ENCODE peak calls at places on chromosomes 1 and 21, in five cellular contexts. One of them, this sample, is unnamed.

GRCh38 chr21:35619184-35619583 is 441.1 kb downstream of the SETD4 start:
- DNase-seq in astrocyte: peak
- DNase-seq in Peyer's patch: no peak
- DNase-seq in cardiac muscle cell: peak
- DNase-seq in WERI-Rb-1: no peak
- DNase-seq in this sample: no peak

GRCh38 chr1:163781146-163781545 is 459.4 kb downstream of the NUF2 start:
- DNase-seq in astrocyte: no peak
- DNase-seq in Peyer's patch: no peak
- DNase-seq in cardiac muscle cell: no peak
- DNase-seq in WERI-Rb-1: no peak
- DNase-seq in this sample: no peak

GRCh38 chr21:19011448-19011847 is 607.9 kb upstream of the TMPRSS15 start:
- DNase-seq in astrocyte: no peak
- DNase-seq in Peyer's patch: no peak
- DNase-seq in cardiac muscle cell: no peak
- DNase-seq in WERI-Rb-1: no peak
- DNase-seq in this sample: no peak

GRCh38 chr1:3053366-3053980 is 15.5 kb upstream of the PRDM16 start:
- DNase-seq in astrocyte: no peak
- DNase-seq in Peyer's patch: no peak
- DNase-seq in cardiac muscle cell: no peak
- DNase-seq in WERI-Rb-1: no peak
- DNase-seq in this sample: peak

GRCh38 chr1:35851175-35851869 is 31.7 kb upstream of the AGO1 start:
- DNase-seq in astrocyte: peak
- DNase-seq in Peyer's patch: no peak
- DNase-seq in cardiac muscle cell: peak
- DNase-seq in WERI-Rb-1: no peak
- DNase-seq in this sample: no peak

GRCh38 chr1:87937774-87938173 is 609.1 kb downstream of the LMO4 start:
- DNase-seq in astrocyte: no peak
- DNase-seq in Peyer's patch: no peak
- DNase-seq in cardiac muscle cell: no peak
- DNase-seq in WERI-Rb-1: no peak
- DNase-seq in this sample: no peak

GRCh38 chr1:41280189-41281032 is 38.3 kb upstream of the SCMH1 start:
- DNase-seq in astrocyte: no peak
- DNase-seq in Peyer's patch: no peak
- DNase-seq in cardiac muscle cell: no peak
- DNase-seq in WERI-Rb-1: no peak
- DNase-seq in this sample: no peak

GRCh38 chr1:53071167-53071865 is 9.3 kb downstream of the PODN start:
- DNase-seq in astrocyte: no peak
- DNase-seq in Peyer's patch: no peak
- DNase-seq in cardiac muscle cell: no peak
- DNase-seq in WERI-Rb-1: no peak
- DNase-seq in this sample: peak

GRCh38 chr1:33234588-33234990 is 21.7 kb upstream of the ZNF362 start:
- DNase-seq in astrocyte: no peak
- DNase-seq in Peyer's patch: no peak
- DNase-seq in cardiac muscle cell: no peak
- DNase-seq in WERI-Rb-1: no peak
- DNase-seq in this sample: no peak

GRCh38 chr1:196450143-196450911 is 157.9 kb downstream of the KCNT2 start:
- DNase-seq in astrocyte: no peak
- DNase-seq in Peyer's patch: no peak
- DNase-seq in cardiac muscle cell: peak
- DNase-seq in WERI-Rb-1: no peak
- DNase-seq in this sample: no peak

GRCh38 chr1:219215477-219215876 is 41.8 kb downstream of the LYPLAL1 start:
- DNase-seq in astrocyte: no peak
- DNase-seq in Peyer's patch: no peak
- DNase-seq in cardiac muscle cell: no peak
- DNase-seq in WERI-Rb-1: no peak
- DNase-seq in this sample: no peak

GRCh38 chr1:197967066-197967465 is 49.9 kb downstream of the LHX9 start:
- DNase-seq in astrocyte: no peak
- DNase-seq in Peyer's patch: no peak
- DNase-seq in cardiac muscle cell: no peak
- DNase-seq in WERI-Rb-1: no peak
- DNase-seq in this sample: no peak

GRCh38 chr21:44534688-44535087 is 5.3 kb downstream of the KRTAP10-1 start:
- DNase-seq in astrocyte: no peak
- DNase-seq in Peyer's patch: no peak
- DNase-seq in cardiac muscle cell: no peak
- DNase-seq in WERI-Rb-1: no peak
- DNase-seq in this sample: no peak

GRCh38 chr1:201702936-201703335 is 126.0 kb upstream of the IPO9 start:
- DNase-seq in astrocyte: no peak
- DNase-seq in Peyer's patch: no peak
- DNase-seq in cardiac muscle cell: no peak
- DNase-seq in WERI-Rb-1: peak
- DNase-seq in this sample: no peak

GRCh38 chr1:30403061-30403645 is 320.2 kb downstream of the MATN1 start:
- DNase-seq in astrocyte: no peak
- DNase-seq in Peyer's patch: peak
- DNase-seq in cardiac muscle cell: no peak
- DNase-seq in WERI-Rb-1: no peak
- DNase-seq in this sample: no peak

GRCh38 chr1:94416901-94417701 is 1.1 kb upstream of the ABCD3 start:
- DNase-seq in astrocyte: peak
- DNase-seq in Peyer's patch: no peak
- DNase-seq in cardiac muscle cell: peak
- DNase-seq in WERI-Rb-1: peak
- DNase-seq in this sample: no peak

GRCh38 chr1:205344010-205344808 is 12.5 kb downstream of the KLHDC8A start:
- DNase-seq in astrocyte: no peak
- DNase-seq in Peyer's patch: peak
- DNase-seq in cardiac muscle cell: no peak
- DNase-seq in WERI-Rb-1: no peak
- DNase-seq in this sample: peak

GRCh38 chr1:212010004-212010403 is 25.4 kb downstream of the INTS7 start:
- DNase-seq in astrocyte: no peak
- DNase-seq in Peyer's patch: no peak
- DNase-seq in cardiac muscle cell: no peak
- DNase-seq in WERI-Rb-1: no peak
- DNase-seq in this sample: no peak

GRCh38 chr1:241592273-241592958 is 47.8 kb downstream of the CHML start:
- DNase-seq in astrocyte: peak
- DNase-seq in Peyer's patch: no peak
- DNase-seq in cardiac muscle cell: no peak
- DNase-seq in WERI-Rb-1: no peak
- DNase-seq in this sample: no peak

GRCh38 chr1:186094170-186094569 is 280.9 kb downstream of the TPR start:
- DNase-seq in astrocyte: peak
- DNase-seq in Peyer's patch: no peak
- DNase-seq in cardiac muscle cell: peak
- DNase-seq in WERI-Rb-1: no peak
- DNase-seq in this sample: no peak

GRCh38 chr1:110159160-110159559 is 8.9 kb downstream of the SLC6A17 start:
- DNase-seq in astrocyte: no peak
- DNase-seq in Peyer's patch: no peak
- DNase-seq in cardiac muscle cell: no peak
- DNase-seq in WERI-Rb-1: no peak
- DNase-seq in this sample: no peak

GRCh38 chr1:183610053-183610452 is 19.8 kb upstream of the NCF2 start:
- DNase-seq in astrocyte: no peak
- DNase-seq in Peyer's patch: no peak
- DNase-seq in cardiac muscle cell: no peak
- DNase-seq in WERI-Rb-1: no peak
- DNase-seq in this sample: no peak

GRCh38 chr1:189752461-189752860 is 725.2 kb downstream of the BRINP3 start:
- DNase-seq in astrocyte: peak
- DNase-seq in Peyer's patch: no peak
- DNase-seq in cardiac muscle cell: peak
- DNase-seq in WERI-Rb-1: no peak
- DNase-seq in this sample: no peak

GRCh38 chr21:44024895-44025353 is 12.8 kb downstream of the TRAPPC10 start:
- DNase-seq in astrocyte: peak
- DNase-seq in Peyer's patch: no peak
- DNase-seq in cardiac muscle cell: peak
- DNase-seq in WERI-Rb-1: no peak
- DNase-seq in this sample: peak

GRCh38 chr1:235041201-235041600 is 87.4 kb downstream of the TOMM20 start:
- DNase-seq in astrocyte: no peak
- DNase-seq in Peyer's patch: no peak
- DNase-seq in cardiac muscle cell: no peak
- DNase-seq in WERI-Rb-1: no peak
- DNase-seq in this sample: no peak

GRCh38 chr1:16992675-16993074 is 12.3 kb upstream of the MFAP2 start:
- DNase-seq in astrocyte: no peak
- DNase-seq in Peyer's patch: no peak
- DNase-seq in cardiac muscle cell: no peak
- DNase-seq in WERI-Rb-1: no peak
- DNase-seq in this sample: no peak

GRCh38 chr1:79040424-79041089 is 34.0 kb upstream of the ADGRL4 start:
- DNase-seq in astrocyte: peak
- DNase-seq in Peyer's patch: no peak
- DNase-seq in cardiac muscle cell: no peak
- DNase-seq in WERI-Rb-1: no peak
- DNase-seq in this sample: no peak

GRCh38 chr1:225940385-225941151 is 452 bp downstream of the LEFTY2 start:
- DNase-seq in astrocyte: no peak
- DNase-seq in Peyer's patch: no peak
- DNase-seq in cardiac muscle cell: peak
- DNase-seq in WERI-Rb-1: no peak
- DNase-seq in this sample: no peak

GRCh38 chr21:42218836-42219605 is at the start of gene ABCG1:
- DNase-seq in astrocyte: no peak
- DNase-seq in Peyer's patch: peak
- DNase-seq in cardiac muscle cell: peak
- DNase-seq in WERI-Rb-1: peak
- DNase-seq in this sample: no peak

GRCh38 chr1:187038789-187039188 is 210.0 kb downstream of the PLA2G4A start:
- DNase-seq in astrocyte: peak
- DNase-seq in Peyer's patch: no peak
- DNase-seq in cardiac muscle cell: peak
- DNase-seq in WERI-Rb-1: no peak
- DNase-seq in this sample: no peak

DNA sequence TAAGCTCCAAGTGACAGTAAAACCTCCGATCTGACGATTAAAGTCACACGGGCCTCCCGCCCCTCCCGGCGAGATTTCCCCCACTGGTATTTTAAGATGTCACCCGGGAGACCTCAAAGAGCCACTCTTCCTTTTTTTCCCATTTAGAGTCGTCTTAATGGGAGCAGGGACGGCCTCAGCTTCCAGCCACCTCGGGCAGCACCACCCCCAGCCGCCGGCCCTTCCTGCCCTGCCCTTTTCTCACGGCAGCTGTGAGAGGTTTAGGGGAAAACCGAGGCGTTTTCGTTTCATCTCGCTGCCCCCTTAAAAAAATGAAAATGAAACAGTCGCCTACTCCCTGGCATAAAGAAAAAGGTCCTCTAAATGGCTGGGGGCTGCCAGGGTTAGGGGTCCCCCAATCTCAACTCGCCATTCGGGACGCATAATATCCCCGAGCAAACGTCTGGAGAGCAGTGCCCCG is 1.4 kb downstream of the RUNX3 start:
- DNase-seq in astrocyte: no peak
- DNase-seq in Peyer's patch: no peak
- DNase-seq in cardiac muscle cell: no peak
- DNase-seq in WERI-Rb-1: no peak
- DNase-seq in this sample: no peak
- TF ChIP-seq CTCF in astrocyte: no peak
- TF ChIP-seq CTCF in Peyer's patch: no peak
- TF ChIP-seq CTCF in cardiac muscle cell: no peak
- TF ChIP-seq CTCF in WERI-Rb-1: no peak
- TF ChIP-seq CTCF in this sample: no peak

GRCh38 chr1:157487430-157487829 is 64.9 kb downstream of the FCRL5 start:
- DNase-seq in astrocyte: no peak
- DNase-seq in Peyer's patch: no peak
- DNase-seq in cardiac muscle cell: no peak
- DNase-seq in WERI-Rb-1: no peak
- DNase-seq in this sample: no peak

GRCh38 chr1:157488160-157488559 is 64.2 kb downstream of the FCRL5 start:
- DNase-seq in astrocyte: no peak
- DNase-seq in Peyer's patch: no peak
- DNase-seq in cardiac muscle cell: no peak
- DNase-seq in WERI-Rb-1: no peak
- DNase-seq in this sample: no peak

GRCh38 chr1:157494093-157494492 is 58.2 kb downstream of the FCRL5 start:
- DNase-seq in astrocyte: no peak
- DNase-seq in Peyer's patch: no peak
- DNase-seq in cardiac muscle cell: no peak
- DNase-seq in WERI-Rb-1: no peak
- DNase-seq in this sample: no peak

GRCh38 chr1:157495285-157495684 is 57.0 kb downstream of the FCRL5 start:
- DNase-seq in astrocyte: no peak
- DNase-seq in Peyer's patch: no peak
- DNase-seq in cardiac muscle cell: no peak
- DNase-seq in WERI-Rb-1: no peak
- DNase-seq in this sample: no peak

GRCh38 chr1:157490337-157491165 is 61.8 kb downstream of the FCRL5 start:
- DNase-seq in astrocyte: no peak
- DNase-seq in Peyer's patch: peak
- DNase-seq in cardiac muscle cell: peak
- DNase-seq in WERI-Rb-1: peak
- DNase-seq in this sample: no peak
- TF ChIP-seq CTCF in astrocyte: peak
- TF ChIP-seq CTCF in Peyer's patch: peak
- TF ChIP-seq CTCF in cardiac muscle cell: peak
- TF ChIP-seq CTCF in WERI-Rb-1: peak
- TF ChIP-seq CTCF in this sample: peak

DNA sequence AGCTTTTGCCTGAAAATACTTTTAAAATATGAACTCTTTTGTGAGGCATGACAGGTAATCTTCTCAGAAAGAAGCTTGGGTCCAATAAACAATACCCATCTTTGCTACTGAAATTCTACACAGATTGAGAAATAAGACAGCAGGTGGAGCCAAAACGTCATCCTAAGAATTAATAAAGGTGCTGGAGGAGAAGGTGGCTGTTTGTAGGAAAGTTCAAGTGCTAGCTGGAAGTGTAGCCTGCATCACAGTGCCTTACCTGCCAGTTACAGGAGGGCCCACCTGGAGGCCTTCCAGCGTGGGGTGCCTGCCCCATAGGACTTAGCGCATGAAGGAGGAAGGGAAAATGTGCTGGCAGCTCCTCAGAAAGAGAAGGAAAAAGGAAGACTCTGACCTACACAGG is 93.7 kb downstream of the TTC3 start:
- DNase-seq in astrocyte: no peak
- DNase-seq in Peyer's patch: no peak
- DNase-seq in cardiac muscle cell: peak
- DNase-seq in WERI-Rb-1: no peak
- DNase-seq in this sample: no peak
- TF ChIP-seq CTCF in astrocyte: no peak
- TF ChIP-seq CTCF in Peyer's patch: peak
- TF ChIP-seq CTCF in cardiac muscle cell: no peak
- TF ChIP-seq CTCF in WERI-Rb-1: no peak
- TF ChIP-seq CTCF in this sample: no peak

DNA sequence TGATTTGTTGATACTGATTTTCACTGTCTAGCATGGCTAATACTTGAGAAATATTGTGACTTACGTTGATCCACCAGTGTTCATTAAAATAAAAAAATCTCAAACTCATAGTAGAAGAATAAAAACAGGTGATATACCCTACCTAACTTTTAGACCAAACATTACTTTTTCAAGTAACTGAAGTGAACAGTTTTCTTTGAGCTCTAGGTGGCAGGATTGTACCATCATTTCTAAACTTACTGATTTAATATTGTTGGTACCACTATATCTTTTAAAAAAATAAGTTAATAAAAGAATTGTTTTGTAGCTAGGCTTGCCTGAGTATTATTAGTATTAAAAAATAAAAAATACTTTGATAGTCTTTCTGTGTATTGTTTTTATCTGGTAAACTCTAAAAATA is 21.5 kb downstream of the CDC73 start:
- DNase-seq in astrocyte: no peak
- DNase-seq in Peyer's patch: no peak
- DNase-seq in cardiac muscle cell: peak
- DNase-seq in WERI-Rb-1: no peak
- DNase-seq in this sample: no peak
- TF ChIP-seq CTCF in astrocyte: peak
- TF ChIP-seq CTCF in Peyer's patch: peak
- TF ChIP-seq CTCF in cardiac muscle cell: peak
- TF ChIP-seq CTCF in WERI-Rb-1: no peak
- TF ChIP-seq CTCF in this sample: peak